ENCODE peak calls at places on chromosomes 1 and 21, in five cellular contexts. T, G, Y, L and B are unnamed samples.

GRCh38 chr1:112788561-112788960 is 73.4 kb upstream of the PPM1J start:
- DNase-seq in T (no peak), G (no peak), Y (no peak), L (no peak), B (no peak)

GRCh38 chr1:81172483-81172882 is 628.3 kb upstream of the ADGRL2 start:
- DNase-seq in T (no peak), G (no peak), Y (no peak), L (no peak), B (no peak)

GRCh38 chr1:39960461-39960958 is 5.6 kb downstream of the MFSD2A start:
- DNase-seq in T (no peak), G (peak), Y (peak), L (peak), B (peak)

GRCh38 chr1:59177756-59178155 is 119.1 kb upstream of the FGGY start:
- DNase-seq in T (no peak), G (no peak), Y (no peak), L (no peak), B (no peak)

GRCh38 chr1:3711780-3712451 is 40.3 kb upstream of the CCDC27 start:
- DNase-seq in T (no peak), G (no peak), Y (no peak), L (no peak), B (no peak)

GRCh38 chr1:212669102-212669501 is 30.5 kb downstream of the BATF3 start:
- DNase-seq in T (peak), G (no peak), Y (peak), L (no peak), B (no peak)

GRCh38 chr1:216064643-216065042 is 358.6 kb downstream of the USH2A start:
- DNase-seq in T (no peak), G (no peak), Y (no peak), L (no peak), B (no peak)

GRCh38 chr1:155126494-155127104 is 1.1 kb upstream of the EFNA1 start:
- DNase-seq in T (peak), G (peak), Y (no peak), L (peak), B (no peak)

GRCh38 chr1:85093644-85094043 is 45.3 kb upstream of the MCOLN3 start:
- DNase-seq in T (no peak), G (no peak), Y (no peak), L (peak), B (no peak)

GRCh38 chr1:16999863-17000262 is 11.9 kb downstream of the ATP13A2 start:
- DNase-seq in T (no peak), G (no peak), Y (no peak), L (no peak), B (no peak)

GRCh38 chr21:32410916-32411315 is 1.6 kb upstream of the EVA1C start:
- DNase-seq in T (no peak), G (no peak), Y (no peak), L (no peak), B (no peak)
- H3K4me3 ChIP-seq in T (no peak), G (no peak), Y (no peak), L (no peak), B (no peak)

DNA sequence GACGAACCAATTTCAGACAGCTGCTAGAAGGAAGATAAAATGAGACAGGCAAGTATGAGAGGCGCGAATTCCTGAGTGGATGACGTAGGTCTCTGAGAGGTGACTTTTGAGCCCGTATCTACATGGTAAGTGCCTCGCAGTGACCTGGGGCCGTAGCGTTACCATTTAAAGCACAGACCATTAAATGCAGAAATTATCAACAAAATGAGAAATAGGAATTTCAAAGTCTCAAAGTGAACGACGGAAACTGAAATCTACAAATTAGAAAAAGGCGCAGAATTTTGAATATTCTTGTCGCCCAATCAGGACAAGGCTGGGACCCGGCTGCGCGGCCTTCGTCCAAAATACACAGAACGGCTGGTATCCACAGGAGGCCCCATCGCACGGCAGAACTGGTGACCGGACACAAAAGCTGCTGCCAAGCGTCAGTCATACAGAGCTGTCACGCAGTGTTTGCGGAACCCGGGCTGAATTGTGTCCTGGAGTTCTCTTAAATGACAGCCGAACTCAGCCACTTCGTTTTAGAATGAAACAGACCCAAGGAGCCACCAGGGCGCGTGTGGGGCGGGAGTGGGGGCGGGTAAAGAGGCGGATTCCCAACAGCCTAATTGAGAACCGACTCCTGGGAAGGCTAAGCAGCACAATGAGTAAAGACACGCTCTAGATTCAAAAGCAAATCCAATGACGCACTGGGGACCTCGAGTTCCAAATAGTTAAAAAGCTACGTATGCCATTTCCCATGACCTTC is 13.8 kb upstream of the BOLA1 start:
- DNase-seq in T (peak), G (peak), Y (peak), L (peak), B (peak)
- TF ChIP-seq CTCF in T (no peak), G (no peak), Y (peak), L (no peak), B (no peak)

DNA sequence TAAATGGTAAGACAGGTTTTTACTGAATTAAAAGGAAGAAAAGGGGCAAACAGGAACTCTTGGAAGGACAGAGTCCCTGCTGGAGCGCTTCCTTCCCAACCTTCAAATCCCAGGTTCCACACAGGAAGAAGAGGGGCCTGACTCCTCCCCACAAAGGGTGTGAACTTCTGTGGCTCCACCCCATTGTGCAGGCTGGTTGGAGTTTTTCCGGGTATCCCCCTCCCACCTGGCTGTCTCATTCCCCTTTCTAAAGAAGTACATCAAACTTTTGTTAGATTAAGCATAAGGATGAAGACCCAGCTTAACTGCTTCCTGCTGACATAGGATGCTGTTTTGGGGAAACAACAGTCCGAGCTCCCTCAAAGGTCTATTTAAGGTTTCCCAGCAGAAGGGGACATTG is 187.7 kb downstream of the FCRL5 start:
- DNase-seq in T (no peak), G (no peak), Y (no peak), L (no peak), B (no peak)
- H3K4me3 ChIP-seq in T (no peak), G (no peak), Y (no peak), L (no peak), B (no peak)

DNA sequence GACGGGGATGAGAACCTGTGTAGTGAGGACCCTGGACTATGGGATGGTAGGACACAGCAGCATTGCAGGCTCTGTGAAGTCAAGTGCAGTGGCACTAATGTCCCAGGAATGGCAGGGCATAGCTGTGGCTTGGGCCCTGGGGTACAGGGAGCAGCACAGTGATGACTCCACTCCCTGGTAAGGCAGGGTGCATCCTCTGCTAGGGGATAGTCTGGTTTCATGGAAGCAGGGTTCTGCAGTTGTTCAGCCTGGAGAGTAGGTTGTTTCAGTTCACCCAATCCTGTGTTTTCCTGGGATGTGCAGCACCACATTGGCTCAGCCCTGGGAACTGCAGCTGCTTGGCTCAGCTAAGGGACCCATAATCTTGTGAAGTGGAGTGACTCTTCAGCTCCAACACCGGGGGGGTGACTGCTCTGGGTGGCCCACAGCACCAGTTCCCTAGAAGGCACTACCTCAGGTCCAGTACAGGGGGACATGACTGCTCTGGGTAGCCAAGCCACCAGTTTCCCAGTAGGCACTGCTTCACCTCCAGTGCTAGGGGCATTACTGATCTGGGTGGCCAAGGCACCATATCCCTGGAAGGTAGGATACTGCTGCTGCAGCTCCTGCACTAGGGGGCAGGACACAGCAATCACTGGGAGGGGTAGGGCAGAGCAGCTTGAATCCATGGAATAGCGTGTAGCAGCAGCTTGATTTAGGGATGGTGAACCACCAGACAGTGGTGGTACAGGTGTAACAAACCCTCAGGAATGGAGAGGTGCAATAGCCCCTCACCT is 15.3 kb upstream of the C1orf185 start:
- DNase-seq in T (peak), G (no peak), Y (no peak), L (no peak), B (no peak)
- TF ChIP-seq CTCF in T (peak), G (no peak), Y (no peak), L (no peak), B (no peak)

GRCh38 chr1:156129687-156130577 is 15.4 kb downstream of the LMNA start:
- DNase-seq in T (peak), G (peak), Y (peak), L (peak), B (no peak)
- H3K4me3 ChIP-seq in T (no peak), G (no peak), Y (no peak), L (no peak), B (no peak)

GRCh38 chr1:51073456-51073855 is 28.6 kb upstream of the C1orf185 start:
- DNase-seq in T (no peak), G (no peak), Y (no peak), L (no peak), B (no peak)
- TF ChIP-seq CTCF in T (no peak), G (no peak), Y (no peak), L (no peak), B (no peak)

GRCh38 chr1:207971511-207972224 is 60.7 kb upstream of the CD34 start:
- DNase-seq in T (no peak), G (no peak), Y (no peak), L (no peak), B (no peak)

GRCh38 chr1:207970329-207971038 is 59.6 kb upstream of the CD34 start:
- DNase-seq in T (no peak), G (no peak), Y (no peak), L (no peak), B (no peak)

GRCh38 chr1:207969528-207969927 is 58.6 kb upstream of the CD34 start:
- DNase-seq in T (no peak), G (no peak), Y (no peak), L (no peak), B (no peak)

GRCh38 chr1:207974146-207974545 is 63.2 kb upstream of the CD34 start:
- DNase-seq in T (no peak), G (no peak), Y (no peak), L (no peak), B (no peak)

DNA sequence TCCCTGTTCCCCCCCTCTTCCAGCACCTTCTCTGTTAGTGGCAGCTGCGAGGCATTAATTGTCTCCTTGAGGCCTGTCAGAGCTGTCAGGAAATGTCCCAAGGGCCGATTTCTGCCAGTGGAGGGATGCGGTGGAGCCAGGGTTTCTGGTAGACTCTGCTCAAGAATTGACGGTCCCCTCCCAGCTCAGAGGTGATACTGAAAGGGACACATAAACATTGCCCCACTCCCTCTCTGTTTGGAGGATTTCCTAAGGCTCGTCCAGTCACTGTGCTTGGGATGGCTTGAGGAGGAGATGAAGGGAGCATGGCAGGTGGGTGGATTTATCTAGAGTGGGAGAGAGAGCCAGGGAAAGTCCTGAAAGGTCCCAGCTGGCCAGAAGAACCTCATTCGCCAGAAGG is 61.4 kb upstream of the CD34 start:
- DNase-seq in T (no peak), G (no peak), Y (no peak), L (no peak), B (no peak)
- H3K4me3 ChIP-seq in T (no peak), G (no peak), Y (no peak), L (no peak), B (no peak)

GRCh38 chr1:97366986-97367385 is 553.8 kb downstream of the DPYD start:
- DNase-seq in T (no peak), G (no peak), Y (no peak), L (no peak), B (no peak)

GRCh38 chr1:97364086-97364485 is 556.7 kb downstream of the DPYD start:
- DNase-seq in T (no peak), G (no peak), Y (no peak), L (no peak), B (no peak)

GRCh38 chr1:97368296-97368695 is 552.5 kb downstream of the DPYD start:
- DNase-seq in T (no peak), G (no peak), Y (no peak), L (no peak), B (no peak)

DNA sequence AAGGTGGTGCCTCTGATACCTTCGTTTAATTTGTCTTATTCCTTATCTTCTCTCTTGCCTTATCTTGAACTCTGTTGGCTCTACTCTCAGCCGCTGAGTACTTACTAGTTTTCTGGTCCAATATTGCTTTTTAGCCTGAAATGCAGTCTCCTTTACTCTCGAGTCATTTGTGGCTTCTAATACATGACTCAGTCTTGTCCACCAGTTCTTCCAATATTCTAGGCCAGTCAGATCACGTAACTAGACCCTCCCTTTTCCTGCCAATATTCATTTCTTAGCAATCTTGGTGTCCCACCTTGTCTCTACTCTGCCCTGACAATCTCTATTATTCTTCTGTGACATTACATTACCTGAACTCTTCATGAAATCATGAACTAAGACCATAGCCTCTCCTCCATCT is 555.8 kb downstream of the DPYD start:
- DNase-seq in T (no peak), G (no peak), Y (no peak), L (no peak), B (no peak)
- TF ChIP-seq CTCF in T (no peak), G (no peak), Y (no peak), L (no peak), B (no peak)